ENCODE peak calls at places on chromosome 7, in four cellular contexts. E is mesothelial cell of epicardium, R is B cell, K is fibroblast of pulmonary artery. A is an unnamed sample.

GRCh38 chr7:29194206-29194593 is 375 bp upstream of the CHN2 start:
- DNase-seq in E (peak), R (no peak), K (no peak), A (no peak)

GRCh38 chr7:30276203-30276900 is 8.0 kb upstream of the ZNRF2 start:
- DNase-seq in E (peak), R (peak), K (peak), A (no peak)

GRCh38 chr7:100588438-100588837 is 2.3 kb downstream of the FBXO24 start:
- DNase-seq in E (no peak), R (no peak), K (peak), A (no peak)

GRCh38 chr7:75578081-75578480 is 86.0 kb downstream of the SPDYE5 start:
- DNase-seq in E (no peak), R (no peak), K (no peak), A (no peak)

GRCh38 chr7:131501930-131502685 is 54.3 kb downstream of the PODXL start:
- DNase-seq in E (no peak), R (no peak), K (no peak), A (no peak)

GRCh38 chr7:30164567-30164966 is 29.8 kb downstream of the MTURN start:
- DNase-seq in E (no peak), R (no peak), K (peak), A (no peak)

GRCh38 chr7:74396993-74397392 is 56.7 kb upstream of the GTF2IRD1 start:
- DNase-seq in E (no peak), R (no peak), K (no peak), A (no peak)

GRCh38 chr7:108296911-108297310 is 159.3 kb downstream of the NRCAM start:
- DNase-seq in E (no peak), R (no peak), K (no peak), A (no peak)

GRCh38 chr7:142808802-142809583 is 38.2 kb downstream of the PRSS2 start:
- DNase-seq in E (no peak), R (peak), K (no peak), A (no peak)

GRCh38 chr7:151599401-151600227 is 79.9 kb upstream of the RHEB start:
- DNase-seq in E (no peak), R (no peak), K (peak), A (no peak)

GRCh38 chr7:102916881-102917280 is 4.1 kb downstream of the LRRC17 start:
- DNase-seq in E (no peak), R (no peak), K (peak), A (no peak)

GRCh38 chr7:98079891-98080653 is 26.6 kb upstream of the LMTK2 start:
- DNase-seq in E (no peak), R (no peak), K (no peak), A (no peak)

GRCh38 chr7:1546909-1547776 is 8.9 kb downstream of the TMEM184A start:
- DNase-seq in E (no peak), R (no peak), K (no peak), A (no peak)

GRCh38 chr7:110386914-110387313 is 704.0 kb upstream of the LRRN3 start:
- DNase-seq in E (no peak), R (no peak), K (peak), A (no peak)

GRCh38 chr7:128063025-128063560 is 31.9 kb upstream of the LRRC4 start:
- DNase-seq in E (no peak), R (no peak), K (no peak), A (no peak)

GRCh38 chr7:151795168-151795754 is 81.7 kb downstream of the PRKAG2 start:
- DNase-seq in E (no peak), R (peak), K (no peak), A (no peak)

GRCh38 chr7:48643420-48644013 is 280.8 kb upstream of the CDC14C start:
- DNase-seq in E (no peak), R (no peak), K (no peak), A (no peak)

GRCh38 chr7:9598411-9598810 is 1165.0 kb downstream of the NXPH1 start:
- DNase-seq in E (no peak), R (no peak), K (no peak), A (no peak)

GRCh38 chr7:43761919-43762318 is 3.4 kb downstream of the BLVRA start:
- DNase-seq in E (no peak), R (no peak), K (no peak), A (no peak)

GRCh38 chr7:5596046-5596895 is 172.6 kb upstream of the TNRC18 start:
- DNase-seq in E (peak), R (no peak), K (peak), A (peak)

GRCh38 chr7:112156412-112156811 is 49.8 kb downstream of the DOCK4 start:
- DNase-seq in E (no peak), R (no peak), K (no peak), A (no peak)

GRCh38 chr7:149196705-149197171 is 1.4 kb downstream of the ZNF282 start:
- DNase-seq in E (no peak), R (no peak), K (no peak), A (no peak)

GRCh38 chr7:107614425-107614824 is 34.4 kb downstream of the BCAP29 start:
- DNase-seq in E (no peak), R (no peak), K (peak), A (no peak)

GRCh38 chr7:93551063-93551895 is 23.2 kb downstream of the CALCR start:
- DNase-seq in E (no peak), R (no peak), K (peak), A (no peak)

GRCh38 chr7:155644971-155645509 is 579 bp downstream of the RBM33 start:
- DNase-seq in E (no peak), R (peak), K (peak), A (no peak)

GRCh38 chr7:83850037-83850619 is 201.2 kb upstream of the SEMA3E start:
- DNase-seq in E (no peak), R (no peak), K (no peak), A (no peak)

GRCh38 chr7:151447312-151447711 is 7.4 kb upstream of the CRYGN start:
- DNase-seq in E (no peak), R (no peak), K (no peak), A (no peak)

GRCh38 chr7:117282239-117282812 is 40.5 kb downstream of the WNT2 start:
- DNase-seq in E (no peak), R (no peak), K (no peak), A (no peak)

GRCh38 chr7:30630986-30631385 is 36.3 kb downstream of the GARS1 start:
- DNase-seq in E (no peak), R (no peak), K (no peak), A (no peak)

GRCh38 chr7:128954830-128955797 is 17.4 kb downstream of the IRF5 start:
- DNase-seq in E (no peak), R (peak), K (peak), A (no peak)

GRCh38 chr7:17620588-17620987 is 319.7 kb downstream of the SNX13 start:
- DNase-seq in E (no peak), R (no peak), K (no peak), A (no peak)

GRCh38 chr7:115297651-115298050 is 375.8 kb downstream of the MDFIC start:
- DNase-seq in E (no peak), R (no peak), K (peak), A (no peak)

GRCh38 chr7:131521651-131522163 is 34.7 kb downstream of the PODXL start:
- DNase-seq in E (no peak), R (no peak), K (no peak), A (no peak)

DNA sequence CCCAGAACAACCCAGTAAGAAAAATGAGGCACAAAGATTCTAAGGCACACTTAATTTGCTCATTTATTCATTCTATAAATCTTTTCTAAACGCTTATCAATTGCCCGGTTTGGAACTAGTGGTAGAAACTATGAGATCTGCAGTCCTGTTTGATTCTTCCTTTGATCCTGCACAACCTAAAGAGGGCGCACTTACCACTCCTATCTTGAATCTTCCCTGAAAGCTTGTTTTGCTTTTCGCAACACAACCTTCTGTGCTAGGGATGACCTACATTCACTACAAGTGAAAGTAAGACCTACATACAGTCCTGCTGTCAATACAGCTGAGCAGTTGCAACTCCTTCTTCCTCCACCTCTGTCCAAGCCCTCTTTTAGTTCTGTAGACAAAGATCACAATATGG is 12.6 kb upstream of the ARL4A start:
- DNase-seq in E (no peak), R (no peak), K (peak), A (no peak)
- TF ChIP-seq CTCF in E (no peak), R (peak), K (peak), A (no peak)

GRCh38 chr7:15012135-15012534 is 109.6 kb upstream of the DGKB start:
- DNase-seq in E (no peak), R (no peak), K (no peak), A (no peak)

GRCh38 chr7:15011289-15011688 is 108.7 kb upstream of the DGKB start:
- DNase-seq in E (no peak), R (no peak), K (no peak), A (no peak)

GRCh38 chr7:15005672-15006071 is 103.1 kb upstream of the DGKB start:
- DNase-seq in E (no peak), R (no peak), K (no peak), A (no peak)

GRCh38 chr7:15007507-15007906 is 105.0 kb upstream of the DGKB start:
- DNase-seq in E (no peak), R (no peak), K (peak), A (no peak)
- TF ChIP-seq CTCF in E (no peak), R (no peak), K (peak), A (no peak)

GRCh38 chr7:24010495-24010894 is 273.5 kb upstream of the NPY start:
- DNase-seq in E (no peak), R (no peak), K (no peak), A (no peak)

GRCh38 chr7:24005517-24005916 is 278.5 kb upstream of the NPY start:
- DNase-seq in E (no peak), R (no peak), K (no peak), A (no peak)
- TF ChIP-seq CTCF in E (no peak), R (no peak), K (no peak), A (no peak)

GRCh38 chr7:95989301-95989700 is 216.9 kb downstream of the DYNC1I1 start:
- DNase-seq in E (no peak), R (no peak), K (no peak), A (no peak)

GRCh38 chr7:95996174-95996573 is 223.8 kb downstream of the DYNC1I1 start:
- DNase-seq in E (no peak), R (no peak), K (no peak), A (no peak)

GRCh38 chr7:95996886-95997285 is 224.5 kb downstream of the DYNC1I1 start:
- DNase-seq in E (no peak), R (no peak), K (no peak), A (no peak)

GRCh38 chr7:95997632-95998031 is 225.3 kb downstream of the DYNC1I1 start:
- DNase-seq in E (no peak), R (no peak), K (no peak), A (no peak)

DNA sequence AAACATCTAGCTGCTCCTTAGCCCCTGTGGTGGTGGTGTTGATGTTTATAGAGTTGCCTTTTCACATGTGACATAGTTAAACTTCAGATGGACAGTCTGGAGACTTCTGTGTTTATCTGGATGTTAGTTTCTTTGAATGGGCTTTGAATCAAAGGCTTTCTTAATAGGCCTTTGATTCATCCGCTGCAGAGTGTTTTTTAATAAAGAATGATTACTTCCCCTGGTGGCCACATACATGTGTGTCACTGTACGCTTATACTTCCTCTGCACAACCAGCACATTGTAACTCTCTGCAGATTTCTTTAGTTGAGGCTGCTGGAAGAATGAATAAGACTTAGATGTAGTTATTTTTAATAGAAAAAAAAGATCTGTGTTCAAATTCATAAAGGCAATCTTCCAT is 221.1 kb downstream of the DYNC1I1 start:
- DNase-seq in E (no peak), R (no peak), K (no peak), A (no peak)
- TF ChIP-seq CTCF in E (peak), R (no peak), K (no peak), A (no peak)

DNA sequence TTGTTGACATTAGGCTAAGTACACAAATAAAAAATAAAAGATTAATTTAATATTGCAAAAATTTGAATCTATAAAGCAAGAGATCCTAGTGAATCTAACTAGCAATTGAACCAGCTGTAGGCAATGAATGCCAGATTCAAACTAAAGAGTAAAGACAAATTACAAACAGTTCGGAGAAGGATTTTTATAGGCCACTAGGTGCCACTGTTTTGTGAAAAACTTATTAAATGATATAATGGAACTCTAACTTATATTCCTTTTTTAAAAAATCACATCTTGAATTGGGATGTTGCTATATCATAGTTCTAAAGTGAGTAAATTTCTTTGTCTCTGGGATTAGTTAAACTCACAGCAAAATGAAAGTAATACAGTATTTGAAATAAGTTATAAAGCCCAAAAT is 39.1 kb upstream of the GNAI1 start:
- DNase-seq in E (no peak), R (no peak), K (peak), A (no peak)
- TF ChIP-seq CTCF in E (peak), R (no peak), K (peak), A (no peak)

DNA sequence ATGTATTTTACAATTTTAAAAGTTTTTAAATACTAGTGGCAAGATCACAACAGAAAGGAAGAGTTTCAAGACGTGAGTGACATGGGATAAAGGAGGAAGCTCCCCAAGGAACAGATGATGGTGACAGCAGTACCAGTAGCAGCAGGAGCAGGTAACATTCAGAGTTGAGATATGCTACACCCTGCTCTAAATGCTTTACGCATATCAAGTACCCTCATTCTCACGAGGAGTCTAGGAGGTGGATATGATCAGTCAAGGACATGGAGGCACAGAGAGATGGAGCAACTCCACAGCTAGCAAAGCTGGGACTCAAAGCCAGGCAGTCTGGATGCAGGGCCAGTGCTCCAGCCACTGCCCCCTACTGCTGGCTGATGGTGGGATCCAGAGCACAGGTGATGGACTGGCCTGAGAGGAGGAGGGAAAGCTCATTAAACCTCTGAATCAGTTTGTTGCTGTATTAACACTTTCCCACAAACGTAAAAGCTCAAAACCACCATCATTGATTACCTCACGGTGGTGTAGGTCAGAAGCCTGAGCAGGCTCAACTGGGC is 17.5 kb downstream of the RP9 start:
- DNase-seq in E (no peak), R (no peak), K (no peak), A (no peak)
- TF ChIP-seq CTCF in E (no peak), R (no peak), K (no peak), A (no peak)

DNA sequence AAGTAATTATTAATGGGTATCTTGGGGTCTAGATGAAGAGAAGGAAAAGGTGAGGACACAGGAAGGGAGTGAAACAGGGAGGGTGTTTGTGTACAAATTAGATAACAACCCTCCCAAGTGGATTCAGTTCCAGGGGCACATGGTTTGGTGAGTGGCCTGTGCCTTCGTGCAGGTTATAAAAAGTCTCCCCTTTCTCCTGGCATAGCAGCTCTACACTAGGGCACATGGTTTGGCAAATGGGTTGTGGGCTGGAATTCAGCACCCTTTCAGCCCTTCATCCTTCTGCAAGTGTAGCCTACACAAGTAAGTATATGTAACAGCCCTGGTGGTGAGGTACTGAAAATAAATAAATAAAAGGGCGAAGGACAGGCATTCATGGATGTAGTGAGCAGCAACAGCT is 359.4 kb downstream of the AUTS2 start:
- DNase-seq in E (no peak), R (no peak), K (no peak), A (no peak)
- TF ChIP-seq CTCF in E (no peak), R (no peak), K (no peak), A (no peak)

GRCh38 chr7:52925332-52925731 is 110.1 kb upstream of the POM121L12 start:
- DNase-seq in E (no peak), R (no peak), K (no peak), A (no peak)
- TF ChIP-seq CTCF in E (no peak), R (no peak), K (no peak), A (no peak)